ENCODE peak calls at places on chromosomes 5 and 9, in eight cellular contexts. One of them, this sample, is unnamed.

GRCh38 chr5:139263431-139263975 is 30.0 kb upstream of the MATR3 start:
- DNase-seq in activated CD4-positive, alpha-beta T cell treated with anti-CD3 and anti-CD28 coated beads for 36 hours: no peak
- DNase-seq in hepatocyte: no peak
- DNase-seq in LoVo: no peak
- DNase-seq in EL: no peak
- DNase-seq in lower lobe of right lung: no peak
- DNase-seq in AG09319: no peak
- DNase-seq in stimulated activated CD4-positive, alpha-beta T cell treated with anti-CD3 and anti-CD28 coated beads, Interleukin-2, amount 100 ng/mL, for 24 hours: no peak
- DNase-seq in this sample: peak

GRCh38 chr9:120919639-120920494 is 6.7 kb downstream of the TRAF1 start:
- DNase-seq in activated CD4-positive, alpha-beta T cell treated with anti-CD3 and anti-CD28 coated beads for 36 hours: no peak
- DNase-seq in hepatocyte: no peak
- DNase-seq in LoVo: no peak
- DNase-seq in EL: no peak
- DNase-seq in lower lobe of right lung: no peak
- DNase-seq in AG09319: no peak
- DNase-seq in stimulated activated CD4-positive, alpha-beta T cell treated with anti-CD3 and anti-CD28 coated beads, Interleukin-2, amount 100 ng/mL, for 24 hours: no peak
- DNase-seq in this sample: peak

GRCh38 chr9:69867081-69867814 is 46.6 kb downstream of the CFAP95 start:
- DNase-seq in activated CD4-positive, alpha-beta T cell treated with anti-CD3 and anti-CD28 coated beads for 36 hours: no peak
- DNase-seq in hepatocyte: no peak
- DNase-seq in LoVo: no peak
- DNase-seq in EL: no peak
- DNase-seq in lower lobe of right lung: no peak
- DNase-seq in AG09319: no peak
- DNase-seq in stimulated activated CD4-positive, alpha-beta T cell treated with anti-CD3 and anti-CD28 coated beads, Interleukin-2, amount 100 ng/mL, for 24 hours: no peak
- DNase-seq in this sample: no peak

GRCh38 chr5:136018814-136019777 is 9.7 kb upstream of the TGFBI start:
- DNase-seq in activated CD4-positive, alpha-beta T cell treated with anti-CD3 and anti-CD28 coated beads for 36 hours: no peak
- DNase-seq in hepatocyte: peak
- DNase-seq in LoVo: no peak
- DNase-seq in EL: peak
- DNase-seq in lower lobe of right lung: no peak
- DNase-seq in AG09319: peak
- DNase-seq in stimulated activated CD4-positive, alpha-beta T cell treated with anti-CD3 and anti-CD28 coated beads, Interleukin-2, amount 100 ng/mL, for 24 hours: no peak
- DNase-seq in this sample: no peak

GRCh38 chr9:134326754-134327526 is 685 bp downstream of the RXRA start:
- DNase-seq in activated CD4-positive, alpha-beta T cell treated with anti-CD3 and anti-CD28 coated beads for 36 hours: no peak
- DNase-seq in hepatocyte: peak
- DNase-seq in LoVo: peak
- DNase-seq in EL: peak
- DNase-seq in lower lobe of right lung: peak
- DNase-seq in AG09319: no peak
- DNase-seq in stimulated activated CD4-positive, alpha-beta T cell treated with anti-CD3 and anti-CD28 coated beads, Interleukin-2, amount 100 ng/mL, for 24 hours: no peak
- DNase-seq in this sample: no peak

GRCh38 chr5:91556-92263 is at the start of gene PLEKHG4B:
- DNase-seq in activated CD4-positive, alpha-beta T cell treated with anti-CD3 and anti-CD28 coated beads for 36 hours: peak
- DNase-seq in hepatocyte: peak
- DNase-seq in LoVo: no peak
- DNase-seq in EL: peak
- DNase-seq in lower lobe of right lung: no peak
- DNase-seq in AG09319: no peak
- DNase-seq in stimulated activated CD4-positive, alpha-beta T cell treated with anti-CD3 and anti-CD28 coated beads, Interleukin-2, amount 100 ng/mL, for 24 hours: peak
- DNase-seq in this sample: no peak

GRCh38 chr5:68249520-68249919 is 34.0 kb downstream of the PIK3R1 start:
- DNase-seq in activated CD4-positive, alpha-beta T cell treated with anti-CD3 and anti-CD28 coated beads for 36 hours: no peak
- DNase-seq in hepatocyte: no peak
- DNase-seq in LoVo: no peak
- DNase-seq in EL: no peak
- DNase-seq in lower lobe of right lung: no peak
- DNase-seq in AG09319: no peak
- DNase-seq in stimulated activated CD4-positive, alpha-beta T cell treated with anti-CD3 and anti-CD28 coated beads, Interleukin-2, amount 100 ng/mL, for 24 hours: no peak
- DNase-seq in this sample: no peak

GRCh38 chr5:39518516-39518915 is 93.7 kb upstream of the DAB2 start:
- DNase-seq in activated CD4-positive, alpha-beta T cell treated with anti-CD3 and anti-CD28 coated beads for 36 hours: no peak
- DNase-seq in hepatocyte: no peak
- DNase-seq in LoVo: no peak
- DNase-seq in EL: peak
- DNase-seq in lower lobe of right lung: no peak
- DNase-seq in AG09319: peak
- DNase-seq in stimulated activated CD4-positive, alpha-beta T cell treated with anti-CD3 and anti-CD28 coated beads, Interleukin-2, amount 100 ng/mL, for 24 hours: no peak
- DNase-seq in this sample: no peak

GRCh38 chr9:128271112-128271511 is 4.7 kb downstream of the GOLGA2 start:
- DNase-seq in activated CD4-positive, alpha-beta T cell treated with anti-CD3 and anti-CD28 coated beads for 36 hours: no peak
- DNase-seq in hepatocyte: no peak
- DNase-seq in LoVo: no peak
- DNase-seq in EL: no peak
- DNase-seq in lower lobe of right lung: no peak
- DNase-seq in AG09319: no peak
- DNase-seq in stimulated activated CD4-positive, alpha-beta T cell treated with anti-CD3 and anti-CD28 coated beads, Interleukin-2, amount 100 ng/mL, for 24 hours: no peak
- DNase-seq in this sample: no peak

GRCh38 chr9:94649100-94649855 is 10.0 kb upstream of the FBP1 start:
- DNase-seq in activated CD4-positive, alpha-beta T cell treated with anti-CD3 and anti-CD28 coated beads for 36 hours: no peak
- DNase-seq in hepatocyte: no peak
- DNase-seq in LoVo: peak
- DNase-seq in EL: peak
- DNase-seq in lower lobe of right lung: no peak
- DNase-seq in AG09319: peak
- DNase-seq in stimulated activated CD4-positive, alpha-beta T cell treated with anti-CD3 and anti-CD28 coated beads, Interleukin-2, amount 100 ng/mL, for 24 hours: no peak
- DNase-seq in this sample: peak

GRCh38 chr9:115267788-115268187 is 149.8 kb upstream of the TNC start:
- DNase-seq in activated CD4-positive, alpha-beta T cell treated with anti-CD3 and anti-CD28 coated beads for 36 hours: no peak
- DNase-seq in hepatocyte: peak
- DNase-seq in LoVo: no peak
- DNase-seq in EL: peak
- DNase-seq in lower lobe of right lung: no peak
- DNase-seq in AG09319: no peak
- DNase-seq in stimulated activated CD4-positive, alpha-beta T cell treated with anti-CD3 and anti-CD28 coated beads, Interleukin-2, amount 100 ng/mL, for 24 hours: no peak
- DNase-seq in this sample: no peak

GRCh38 chr5:76367623-76368366 is 35.3 kb upstream of the IQGAP2 start:
- DNase-seq in activated CD4-positive, alpha-beta T cell treated with anti-CD3 and anti-CD28 coated beads for 36 hours: peak
- DNase-seq in hepatocyte: no peak
- DNase-seq in LoVo: no peak
- DNase-seq in EL: no peak
- DNase-seq in lower lobe of right lung: no peak
- DNase-seq in AG09319: no peak
- DNase-seq in stimulated activated CD4-positive, alpha-beta T cell treated with anti-CD3 and anti-CD28 coated beads, Interleukin-2, amount 100 ng/mL, for 24 hours: peak
- DNase-seq in this sample: peak

GRCh38 chr5:72441861-72442540 is 65.2 kb downstream of the ZNF366 start:
- DNase-seq in activated CD4-positive, alpha-beta T cell treated with anti-CD3 and anti-CD28 coated beads for 36 hours: no peak
- DNase-seq in hepatocyte: no peak
- DNase-seq in LoVo: no peak
- DNase-seq in EL: peak
- DNase-seq in lower lobe of right lung: no peak
- DNase-seq in AG09319: peak
- DNase-seq in stimulated activated CD4-positive, alpha-beta T cell treated with anti-CD3 and anti-CD28 coated beads, Interleukin-2, amount 100 ng/mL, for 24 hours: no peak
- DNase-seq in this sample: peak

GRCh38 chr5:147635882-147636531 is 126.1 kb upstream of the DPYSL3 start:
- DNase-seq in activated CD4-positive, alpha-beta T cell treated with anti-CD3 and anti-CD28 coated beads for 36 hours: no peak
- DNase-seq in hepatocyte: no peak
- DNase-seq in LoVo: no peak
- DNase-seq in EL: no peak
- DNase-seq in lower lobe of right lung: no peak
- DNase-seq in AG09319: no peak
- DNase-seq in stimulated activated CD4-positive, alpha-beta T cell treated with anti-CD3 and anti-CD28 coated beads, Interleukin-2, amount 100 ng/mL, for 24 hours: no peak
- DNase-seq in this sample: no peak

GRCh38 chr5:171323806-171324632 is 15.0 kb downstream of the TLX3 start:
- DNase-seq in activated CD4-positive, alpha-beta T cell treated with anti-CD3 and anti-CD28 coated beads for 36 hours: no peak
- DNase-seq in hepatocyte: no peak
- DNase-seq in LoVo: no peak
- DNase-seq in EL: no peak
- DNase-seq in lower lobe of right lung: no peak
- DNase-seq in AG09319: no peak
- DNase-seq in stimulated activated CD4-positive, alpha-beta T cell treated with anti-CD3 and anti-CD28 coated beads, Interleukin-2, amount 100 ng/mL, for 24 hours: no peak
- DNase-seq in this sample: peak

GRCh38 chr5:140338336-140338735 is 8.1 kb downstream of the HBEGF start:
- DNase-seq in activated CD4-positive, alpha-beta T cell treated with anti-CD3 and anti-CD28 coated beads for 36 hours: no peak
- DNase-seq in hepatocyte: no peak
- DNase-seq in LoVo: no peak
- DNase-seq in EL: no peak
- DNase-seq in lower lobe of right lung: no peak
- DNase-seq in AG09319: no peak
- DNase-seq in stimulated activated CD4-positive, alpha-beta T cell treated with anti-CD3 and anti-CD28 coated beads, Interleukin-2, amount 100 ng/mL, for 24 hours: no peak
- DNase-seq in this sample: no peak